ENCODE peak calls at places on chromosomes 13 and 19, in six cellular contexts. K is A549, R is IMR-90, N is K562, W is HepG2, E is GM12878. A is an unnamed sample.

GRCh38 chr13:114104626-114105350 is 27.6 kb downstream of the RASA3 start:
- DNase-seq in K (no peak), R (no peak), N (no peak), W (no peak), E (no peak), A (no peak)

GRCh38 chr13:31848621-31849020 is 109.3 kb downstream of the RXFP2 start:
- DNase-seq in K (no peak), R (no peak), N (no peak), W (no peak), E (no peak), A (no peak)

GRCh38 chr13:92172191-92172590 is 773.8 kb downstream of the GPC5 start:
- DNase-seq in K (no peak), R (peak), N (no peak), W (no peak), E (no peak), A (no peak)

GRCh38 chr13:30998548-30999140 is 66.2 kb downstream of the TEX26 start:
- DNase-seq in K (no peak), R (peak), N (no peak), W (no peak), E (no peak), A (no peak)

GRCh38 chr19:47778954-47779351 is 450 bp downstream of the SELENOW start:
- DNase-seq in K (no peak), R (no peak), N (no peak), W (no peak), E (no peak), A (no peak)

GRCh38 chr13:29411493-29411892 is 184.0 kb downstream of the SLC7A1 start:
- DNase-seq in K (no peak), R (no peak), N (no peak), W (no peak), E (no peak), A (no peak)

GRCh38 chr13:30806784-30807183 is 71.4 kb downstream of the ALOX5AP start:
- DNase-seq in K (peak), R (peak), N (no peak), W (no peak), E (no peak), A (no peak)

GRCh38 chr13:29165840-29166239 is 345.7 kb downstream of the MTUS2 start:
- DNase-seq in K (no peak), R (no peak), N (no peak), W (no peak), E (no peak), A (no peak)

GRCh38 chr13:78326608-78327007 is 276.7 kb downstream of the POU4F1 start:
- DNase-seq in K (no peak), R (no peak), N (no peak), W (no peak), E (no peak), A (no peak)

GRCh38 chr13:96551540-96551939 is 442.7 kb downstream of the OXGR1 start:
- DNase-seq in K (no peak), R (no peak), N (no peak), W (no peak), E (no peak), A (no peak)

GRCh38 chr13:52869050-52869449 is 20.6 kb upstream of the PCDH8 start:
- DNase-seq in K (no peak), R (no peak), N (no peak), W (no peak), E (no peak), A (no peak)

GRCh38 chr13:76014618-76015315 is 378.6 kb downstream of the LMO7 start:
- DNase-seq in K (no peak), R (peak), N (no peak), W (no peak), E (no peak), A (no peak)

GRCh38 chr19:3897936-3898335 is 17.5 kb downstream of the ATCAY start:
- DNase-seq in K (no peak), R (no peak), N (no peak), W (no peak), E (no peak), A (no peak)
- TF ChIP-seq BHLHE40 in K (no peak), R (no peak), N (no peak), W (no peak), E (no peak), A (no peak)

DNA sequence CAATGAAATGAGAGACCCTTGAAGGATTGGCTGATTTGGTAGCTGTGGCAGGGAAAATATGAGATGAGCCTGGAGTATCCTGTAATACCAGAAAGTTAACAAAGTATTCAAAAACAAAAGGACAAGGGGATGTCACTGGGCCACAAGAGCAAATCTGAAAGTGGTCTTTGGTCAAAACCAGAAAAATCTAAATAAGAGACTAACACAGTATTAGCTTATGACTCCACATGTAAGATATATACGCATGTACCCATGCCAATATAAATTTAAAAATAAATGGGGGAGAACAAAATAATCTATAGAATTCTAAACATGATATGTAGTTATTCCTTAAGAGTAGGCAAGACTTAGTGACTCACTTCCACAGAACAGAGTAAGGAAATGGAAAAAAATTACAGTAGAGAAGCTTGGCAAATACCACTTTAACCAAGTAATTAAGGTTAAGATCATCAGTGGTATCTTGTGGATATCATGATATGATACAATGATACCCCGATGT is 16.9 kb downstream of the KLF12 start:
- DNase-seq in K (no peak), R (no peak), N (no peak), W (no peak), E (no peak), A (no peak)
- TF ChIP-seq BHLHE40 in K (no peak), R (no peak), N (no peak), W (no peak), E (no peak), A (no peak)

DNA sequence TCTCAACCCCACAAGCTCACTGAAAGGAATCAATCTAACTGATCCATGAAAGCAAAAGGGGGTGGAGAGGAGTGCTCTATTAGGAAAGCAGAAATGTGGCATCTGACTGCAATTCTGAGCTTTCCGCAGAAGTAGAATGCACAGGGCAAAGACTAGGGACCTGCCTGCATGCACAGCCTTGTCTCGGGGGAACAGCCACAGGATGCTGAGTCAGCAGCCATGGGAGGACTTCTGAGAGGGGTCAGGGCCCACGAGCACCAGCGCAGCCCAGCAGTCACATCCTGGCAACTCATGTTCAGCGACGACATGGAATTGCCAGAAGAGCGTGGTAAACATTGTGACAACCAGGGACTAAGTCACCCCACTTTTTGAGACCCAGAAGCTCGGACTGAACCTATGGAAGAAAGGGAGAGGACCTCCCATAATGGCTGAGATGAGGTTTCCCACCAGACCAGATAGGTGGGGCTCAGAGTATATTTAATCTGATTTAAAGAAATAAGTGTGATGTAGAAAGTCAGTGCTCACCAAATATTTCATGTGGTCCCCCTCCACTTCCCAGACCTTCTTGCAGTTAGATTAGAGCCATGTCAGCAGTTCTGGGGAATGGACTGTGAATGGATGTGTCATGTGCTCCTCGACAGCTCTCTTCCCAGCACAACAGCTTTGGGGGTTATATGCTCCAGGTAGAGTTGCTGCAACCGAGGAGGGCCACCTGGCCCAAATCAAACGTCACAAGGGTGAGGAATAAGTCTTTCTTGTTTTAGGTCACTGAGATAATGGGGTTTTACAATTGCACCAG is 32.6 kb downstream of the STOML3 start:
- DNase-seq in K (no peak), R (no peak), N (no peak), W (no peak), E (no peak), A (no peak)
- TF ChIP-seq BHLHE40 in K (no peak), R (no peak), N (no peak), W (no peak), E (no peak), A (no peak)

GRCh38 chr13:98503175-98504028 is 73.5 kb downstream of the STK24 start:
- DNase-seq in K (no peak), R (peak), N (peak), W (no peak), E (no peak), A (no peak)
- TF ChIP-seq BHLHE40 in K (no peak), R (no peak), N (no peak), W (no peak), E (no peak), A (no peak)

GRCh38 chr19:55390461-55390880 is 4.7 kb downstream of the RPL28 start:
- DNase-seq in K (no peak), R (no peak), N (peak), W (no peak), E (no peak), A (no peak)
- TF ChIP-seq BHLHE40 in K (no peak), R (no peak), N (no peak), W (no peak), E (no peak), A (no peak)

DNA sequence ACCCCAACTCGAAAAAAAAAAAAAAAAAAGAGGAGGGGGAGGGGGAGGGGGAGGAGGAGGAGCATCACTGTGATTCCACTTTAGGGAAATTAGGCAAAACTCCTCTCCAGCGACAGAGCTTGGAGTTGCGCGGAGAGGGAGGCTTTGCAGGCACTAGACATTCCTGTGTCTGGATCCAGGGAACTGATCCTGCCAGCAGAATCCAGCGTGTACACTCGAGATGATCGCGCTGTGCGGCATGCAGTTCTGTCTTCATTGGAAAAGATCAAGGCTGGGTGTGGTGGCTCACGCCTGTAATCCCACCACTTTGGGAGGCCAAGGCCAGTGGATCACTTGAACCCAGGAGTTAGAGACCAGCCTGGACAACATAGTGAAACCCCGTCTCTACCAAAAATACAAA is 29.6 kb upstream of the KLF2 start:
- DNase-seq in K (no peak), R (no peak), N (no peak), W (no peak), E (no peak), A (no peak)
- TF ChIP-seq BHLHE40 in K (no peak), R (no peak), N (no peak), W (no peak), E (no peak), A (no peak)

DNA sequence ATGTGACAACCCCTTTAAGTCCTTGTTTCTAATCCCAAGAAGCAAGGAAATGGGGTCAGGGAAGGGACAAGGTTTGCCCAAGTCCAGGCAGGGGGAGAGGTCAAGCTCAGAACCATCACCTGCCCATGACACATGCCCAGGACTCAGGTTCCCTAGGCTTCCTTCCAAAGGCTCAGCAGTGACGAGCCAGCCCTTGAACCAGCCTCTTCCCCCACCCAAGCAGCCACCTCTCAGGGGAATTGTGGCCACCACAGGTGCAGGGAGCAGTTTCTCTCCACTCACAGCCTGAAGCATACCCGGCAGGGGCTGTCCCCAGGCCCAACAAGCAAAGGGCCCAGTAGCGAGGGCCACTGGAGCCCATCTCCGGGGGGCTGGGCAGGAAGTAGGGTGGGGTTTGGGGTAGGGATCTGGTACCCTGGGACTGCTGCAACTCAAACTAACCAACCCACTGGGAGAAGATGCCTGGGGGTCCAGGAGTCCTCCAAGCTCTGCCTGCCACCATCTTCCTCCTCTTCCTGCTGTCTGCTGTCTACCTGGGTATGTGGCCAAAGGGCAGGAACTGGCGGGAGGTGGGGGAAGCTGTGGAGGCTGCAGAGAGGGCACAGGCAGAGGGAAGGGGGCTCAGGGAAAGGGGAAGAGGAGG is at the start of gene CD79A:
- DNase-seq in K (no peak), R (no peak), N (no peak), W (no peak), E (peak), A (no peak)
- TF ChIP-seq BHLHE40 in K (no peak), R (no peak), N (no peak), W (no peak), E (peak), A (no peak)

GRCh38 chr19:56312337-56312736 is 2.3 kb downstream of the ZSCAN5A start:
- DNase-seq in K (no peak), R (no peak), N (no peak), W (no peak), E (no peak), A (no peak)
- TF ChIP-seq BHLHE40 in K (no peak), R (no peak), N (no peak), W (no peak), E (no peak), A (no peak)

GRCh38 chr13:50072676-50073075 is 57.4 kb downstream of the KCNRG start:
- DNase-seq in K (no peak), R (no peak), N (no peak), W (no peak), E (no peak), A (no peak)
- TF ChIP-seq BHLHE40 in K (no peak), R (no peak), N (no peak), W (no peak), E (no peak), A (no peak)

GRCh38 chr19:32339988-32340874 is 5.2 kb upstream of the ZNF507 start:
- DNase-seq in K (peak), R (peak), N (peak), W (peak), E (no peak), A (peak)
- TF ChIP-seq BHLHE40 in K (no peak), R (no peak), N (no peak), W (no peak), E (no peak), A (no peak)